ENCODE peak calls at places on chromosomes 11 and 22, in seven cellular contexts. N is RWPE1, Y is tibial nerve, D is IMR-90, J is epithelial cell of esophagus, M is cardiac muscle cell, H is HFFc6. W is an unnamed sample.

GRCh38 chr11:132126973-132127900 is 756.8 kb downstream of the NTM start:
- DNase-seq in N (peak), Y (peak), D (peak), J (peak), M (peak), H (peak), W (peak)

GRCh38 chr11:36109499-36109849 is 165.6 kb downstream of the LDLRAD3 start:
- DNase-seq in N (no peak), Y (no peak), D (no peak), J (no peak), M (no peak), H (no peak), W (no peak)

GRCh38 chr11:65503923-65504670 is 5.3 kb downstream of the MALAT1 start:
- DNase-seq in N (no peak), Y (peak), D (peak), J (peak), M (peak), H (peak), W (no peak)

GRCh38 chr11:64572143-64572542 is 18.9 kb upstream of the SLC22A12 start:
- DNase-seq in N (no peak), Y (no peak), D (no peak), J (no peak), M (no peak), H (no peak), W (no peak)

GRCh38 chr11:76577199-76577920 is 93.2 kb downstream of the LRRC32 start:
- DNase-seq in N (peak), Y (no peak), D (peak), J (peak), M (peak), H (peak), W (no peak)

GRCh38 chr11:118623291-118623655 is 15.9 kb downstream of the PHLDB1 start:
- DNase-seq in N (peak), Y (no peak), D (peak), J (peak), M (peak), H (peak), W (no peak)

GRCh38 chr11:89436071-89436470 is 55.1 kb downstream of the NOX4 start:
- DNase-seq in N (no peak), Y (no peak), D (peak), J (peak), M (peak), H (peak), W (no peak)

GRCh38 chr11:96050435-96051182 is 126.7 kb upstream of the MTMR2 start:
- DNase-seq in N (no peak), Y (no peak), D (peak), J (no peak), M (peak), H (peak), W (peak)

GRCh38 chr11:106398396-106399074 is 321.1 kb downstream of the AASDHPPT start:
- DNase-seq in N (no peak), Y (no peak), D (peak), J (no peak), M (no peak), H (peak), W (no peak)

GRCh38 chr11:109697140-109697843 is 275.3 kb downstream of the C11orf87 start:
- DNase-seq in N (peak), Y (no peak), D (peak), J (peak), M (peak), H (peak), W (peak)

GRCh38 chr11:61966673-61967176 is 709 bp downstream of the FTH1 start:
- DNase-seq in N (no peak), Y (no peak), D (no peak), J (no peak), M (peak), H (peak), W (no peak)

GRCh38 chr11:88051386-88051785 is 123.9 kb downstream of the RAB38 start:
- DNase-seq in N (peak), Y (no peak), D (peak), J (peak), M (peak), H (no peak), W (no peak)

GRCh38 chr11:62976109-62976508 is 8.7 kb downstream of the SLC22A6 start:
- DNase-seq in N (no peak), Y (no peak), D (no peak), J (no peak), M (no peak), H (no peak), W (no peak)

GRCh38 chr11:118619444-118620205 is 12.2 kb downstream of the PHLDB1 start:
- DNase-seq in N (peak), Y (peak), D (peak), J (peak), M (peak), H (peak), W (peak)

GRCh38 chr11:101974255-101974654 is 57.9 kb upstream of the ANGPTL5 start:
- DNase-seq in N (no peak), Y (no peak), D (peak), J (no peak), M (peak), H (peak), W (no peak)

GRCh38 chr11:74650498-74650897 is 58.1 kb downstream of the POLD3 start:
- DNase-seq in N (no peak), Y (peak), D (peak), J (no peak), M (peak), H (no peak), W (no peak)

GRCh38 chr11:62546937-62547625 is 475 bp upstream of the AHNAK start:
- DNase-seq in N (peak), Y (peak), D (peak), J (peak), M (peak), H (peak), W (no peak)

GRCh38 chr11:1953489-1954284 is 6.6 kb downstream of the MRPL23 start:
- DNase-seq in N (no peak), Y (no peak), D (no peak), J (no peak), M (peak), H (no peak), W (no peak)
- TF ChIP-seq CTCF in N (no peak), Y (no peak), D (no peak), J (no peak), M (no peak), H (peak), W (no peak)

GRCh38 chr11:10722307-10722706 is 28.7 kb upstream of the CTR9 start:
- DNase-seq in N (no peak), Y (no peak), D (no peak), J (no peak), M (no peak), H (no peak), W (no peak)

GRCh38 chr11:10716543-10717259 is 23.1 kb upstream of the IRAG1 start:
- DNase-seq in N (no peak), Y (no peak), D (no peak), J (no peak), M (no peak), H (no peak), W (no peak)

GRCh38 chr11:10716122-10716521 is 22.6 kb upstream of the IRAG1 start:
- DNase-seq in N (no peak), Y (no peak), D (peak), J (no peak), M (no peak), H (no peak), W (no peak)

GRCh38 chr11:10715571-10715970 is 22.0 kb upstream of the IRAG1 start:
- DNase-seq in N (no peak), Y (no peak), D (no peak), J (no peak), M (no peak), H (no peak), W (no peak)

GRCh38 chr11:10719616-10720015 is 26.1 kb upstream of the IRAG1 start:
- DNase-seq in N (no peak), Y (no peak), D (no peak), J (no peak), M (no peak), H (no peak), W (no peak)
- TF ChIP-seq CTCF in N (no peak), Y (no peak), D (no peak), J (no peak), M (no peak), H (no peak), W (no peak)

GRCh38 chr11:111762981-111763643 is 3.1 kb downstream of the PPP2R1B start:
- DNase-seq in N (no peak), Y (no peak), D (peak), J (no peak), M (peak), H (no peak), W (no peak)
- TF ChIP-seq CTCF in N (no peak), Y (no peak), D (peak), J (peak), M (peak), H (no peak), W (peak)

DNA sequence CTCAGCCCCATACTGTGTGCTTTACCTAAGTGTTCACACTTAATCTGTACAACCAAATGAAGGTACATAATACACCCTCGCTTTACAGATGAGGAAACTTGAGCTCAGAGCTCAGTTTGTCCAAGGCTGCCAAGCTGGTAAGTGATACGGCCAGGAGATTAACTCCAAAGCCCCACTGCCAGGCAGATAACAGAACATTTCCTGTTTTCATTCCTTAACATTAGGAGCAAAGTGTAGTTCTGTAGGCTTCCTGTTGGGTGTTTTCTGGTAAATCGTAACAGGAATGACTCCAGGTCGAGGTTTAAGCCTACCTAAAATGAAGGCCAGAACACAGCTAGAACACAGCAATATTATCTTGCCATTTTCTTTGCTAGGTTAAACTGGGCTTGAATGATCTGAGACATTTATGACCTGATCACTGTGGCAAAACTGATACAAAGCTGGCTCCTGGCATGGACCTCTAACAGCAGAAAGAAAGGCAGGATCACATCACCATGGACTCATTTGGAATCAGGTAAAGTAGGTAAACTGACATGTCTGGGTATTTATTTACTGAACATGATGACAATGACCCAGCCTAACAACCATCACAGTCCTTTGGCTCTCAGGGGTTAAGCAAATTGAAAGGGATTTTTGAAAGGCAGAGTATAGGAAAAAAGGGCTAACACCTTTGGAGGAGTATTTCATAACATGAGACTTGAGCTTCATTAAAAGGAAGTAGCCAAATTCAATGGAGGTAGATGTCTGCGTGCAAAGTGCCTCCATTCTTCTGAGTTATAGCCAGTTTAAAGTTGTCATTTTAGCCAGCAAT is 3.9 kb upstream of the NUP50 start:
- DNase-seq in N (no peak), Y (no peak), D (peak), J (no peak), M (peak), H (no peak), W (no peak)
- TF ChIP-seq CTCF in N (no peak), Y (no peak), D (peak), J (no peak), M (no peak), H (peak), W (peak)

DNA sequence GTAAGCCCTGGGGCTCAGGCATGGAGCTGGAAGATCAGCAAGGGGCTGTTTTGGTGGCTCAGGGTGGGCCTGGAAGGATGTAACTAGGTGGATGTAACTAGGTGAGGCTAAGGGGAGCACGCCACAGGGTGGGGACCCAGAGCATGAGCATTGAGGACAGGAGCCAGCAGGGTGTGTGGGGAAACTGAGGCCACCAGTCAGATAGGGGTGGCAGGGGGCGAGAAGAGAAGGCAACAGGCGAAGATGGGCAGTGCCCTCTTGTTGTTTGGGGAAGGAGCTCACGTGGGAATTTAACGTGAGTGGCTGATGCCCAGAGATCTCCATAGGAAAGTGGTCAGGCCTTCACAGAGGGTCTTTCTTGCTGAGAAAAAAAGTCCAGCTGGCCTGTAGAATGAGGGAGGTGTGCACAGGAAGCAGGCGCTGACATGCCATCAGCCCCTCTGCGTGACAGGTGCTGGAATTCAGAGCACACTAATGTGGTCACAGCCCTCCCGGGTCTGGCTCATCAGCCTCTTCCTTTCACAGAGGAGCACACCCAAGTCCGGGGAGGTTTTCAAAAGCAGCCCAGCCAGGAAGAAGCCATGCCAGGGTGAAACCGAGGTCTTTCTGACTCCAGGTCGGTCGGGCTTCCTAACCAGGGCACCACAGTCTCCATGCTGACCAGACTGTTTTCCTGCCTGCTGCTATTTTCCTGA is 54.6 kb upstream of the PAX6 start:
- DNase-seq in N (no peak), Y (no peak), D (no peak), J (no peak), M (no peak), H (no peak), W (no peak)
- TF ChIP-seq CTCF in N (no peak), Y (no peak), D (no peak), J (no peak), M (no peak), H (no peak), W (no peak)

GRCh38 chr11:115145316-115145715 is 358.9 kb downstream of the CADM1 start:
- DNase-seq in N (no peak), Y (no peak), D (no peak), J (no peak), M (no peak), H (no peak), W (no peak)

GRCh38 chr11:115148101-115148500 is 356.1 kb downstream of the CADM1 start:
- DNase-seq in N (no peak), Y (no peak), D (no peak), J (no peak), M (no peak), H (no peak), W (no peak)

GRCh38 chr11:115148691-115149090 is 355.5 kb downstream of the CADM1 start:
- DNase-seq in N (no peak), Y (no peak), D (no peak), J (no peak), M (no peak), H (no peak), W (no peak)

GRCh38 chr11:115147243-115147807 is 356.9 kb downstream of the CADM1 start:
- DNase-seq in N (no peak), Y (no peak), D (no peak), J (no peak), M (no peak), H (no peak), W (no peak)

GRCh38 chr11:115146425-115146824 is 357.8 kb downstream of the CADM1 start:
- DNase-seq in N (no peak), Y (no peak), D (no peak), J (no peak), M (no peak), H (no peak), W (no peak)
- TF ChIP-seq CTCF in N (no peak), Y (no peak), D (no peak), J (no peak), M (no peak), H (no peak), W (no peak)

GRCh38 chr11:72787262-72788104 is 6.4 kb downstream of the STARD10 start:
- DNase-seq in N (no peak), Y (no peak), D (no peak), J (no peak), M (no peak), H (no peak), W (no peak)
- TF ChIP-seq CTCF in N (no peak), Y (no peak), D (no peak), J (peak), M (no peak), H (no peak), W (peak)

DNA sequence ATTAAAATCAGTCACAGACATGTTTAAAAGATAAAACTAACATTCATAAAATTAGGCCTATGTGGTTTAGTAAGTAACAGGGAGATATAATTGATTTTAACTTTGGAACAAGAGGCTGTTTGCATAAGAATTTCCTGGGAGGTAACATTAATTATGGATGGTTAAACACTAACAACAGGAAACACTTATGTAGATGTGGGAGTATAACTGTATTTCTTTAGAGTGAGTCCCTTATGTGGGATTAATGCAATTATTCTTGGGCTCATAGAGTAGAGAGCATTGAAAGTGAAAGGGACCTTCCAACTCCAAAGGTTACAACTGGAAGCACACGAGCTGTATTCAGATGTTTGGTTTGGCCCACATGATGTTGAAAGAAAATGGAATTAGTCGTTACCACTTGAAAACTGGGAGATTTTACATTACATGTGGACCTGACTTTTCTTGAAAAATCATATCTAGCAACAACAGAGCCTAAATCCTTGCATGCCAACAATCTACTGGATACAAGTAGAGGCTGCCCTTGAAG is 53.5 kb downstream of the BBOX1 start:
- DNase-seq in N (no peak), Y (no peak), D (no peak), J (no peak), M (no peak), H (no peak), W (no peak)
- TF ChIP-seq CTCF in N (no peak), Y (no peak), D (no peak), J (no peak), M (no peak), H (no peak), W (no peak)

DNA sequence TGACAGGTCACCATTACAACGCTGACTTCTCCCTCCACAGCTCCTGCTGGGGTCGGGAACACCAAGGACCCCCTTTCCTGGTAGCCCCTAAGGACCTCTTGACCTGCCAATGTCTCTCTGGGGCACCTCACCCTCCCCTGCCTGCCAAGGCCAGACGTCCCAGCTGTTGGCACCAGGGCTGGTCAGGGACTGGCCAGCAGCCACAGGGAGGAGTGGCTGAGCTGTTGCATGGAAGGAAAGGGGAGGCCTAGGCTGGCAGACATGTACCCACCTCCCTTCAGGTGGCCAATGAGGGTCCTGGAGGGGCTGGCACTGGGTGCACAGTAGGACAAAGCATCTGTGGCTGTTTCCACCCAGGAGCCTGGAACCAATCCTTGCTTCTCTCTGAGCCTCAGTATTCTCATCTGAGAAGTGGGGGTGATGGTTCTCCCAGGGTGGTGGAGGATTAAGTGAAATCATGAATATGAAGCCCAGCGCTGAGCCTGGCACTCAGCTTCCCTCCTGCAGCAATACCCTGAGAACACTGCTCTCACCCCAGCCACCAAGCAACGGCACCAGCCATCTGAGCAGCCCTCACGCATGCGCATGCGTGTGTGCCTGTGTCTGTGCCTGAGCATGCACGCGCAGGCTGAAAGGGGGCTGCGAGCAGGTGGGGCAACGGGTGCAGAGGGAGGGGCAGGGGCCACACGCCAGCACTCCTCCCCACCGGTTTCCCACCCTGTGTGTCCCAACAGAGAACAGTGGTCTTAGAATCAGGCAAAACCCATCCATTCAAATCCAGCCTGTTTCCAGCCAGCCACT is 5.9 kb downstream of the KCNJ4 start:
- DNase-seq in N (no peak), Y (no peak), D (no peak), J (no peak), M (no peak), H (no peak), W (no peak)
- TF ChIP-seq CTCF in N (no peak), Y (no peak), D (no peak), J (no peak), M (no peak), H (no peak), W (no peak)